ENCODE peak calls at places on chromosome 5, in five cellular contexts. E is CD8-positive, alpha-beta T cell; H is IMR-90; C is MM.1S; R is A549. U is an unnamed sample.
A peak's percentile ranks its signal among the peaks of the same experiment; 100 is the strongest.

GRCh38 chr5:128287740-128288139 is 204.2 kb downstream of the SLC12A2 start:
- DNase-seq in H (no peak), C (no peak), E (no peak), R (no peak), U (no peak)

GRCh38 chr5:85868070-85868469 is 749.7 kb upstream of the COX7C start:
- DNase-seq in E (no peak), H (no peak), C (no peak), R (no peak), U (no peak)

GRCh38 chr5:113204525-113205161 is 228.0 kb downstream of the DCP2 start:
- DNase-seq in H (peak; percentile 64), E (no peak), R (no peak), C (no peak), U (no peak)

GRCh38 chr5:1550287-1551076 is 26.7 kb upstream of the LPCAT1 start:
- DNase-seq in E (peak; percentile 32), C (no peak), R (no peak), H (no peak), U (no peak)

GRCh38 chr5:155402927-155403645 is 389.5 kb downstream of the KIF4B start:
- DNase-seq in R (no peak), E (no peak), H (no peak), C (no peak), U (no peak)

GRCh38 chr5:135233477-135233876 is 165.6 kb downstream of the MACROH2A1 start:
- DNase-seq in C (no peak), R (no peak), E (no peak), H (no peak), U (no peak)

GRCh38 chr5:1437876-1438559 is 7.2 kb downstream of the SLC6A3 start:
- DNase-seq in R (no peak), H (no peak), E (peak; percentile 27), C (no peak), U (no peak)

GRCh38 chr5:14829396-14829795 is 42.2 kb downstream of the ANKH start:
- DNase-seq in R (no peak), E (no peak), H (no peak), C (no peak), U (no peak)

GRCh38 chr5:77812926-77813589 is 36.9 kb upstream of the TBCA start:
- DNase-seq in H (no peak), C (no peak), E (no peak), R (no peak), U (no peak)

GRCh38 chr5:141430332-141431113 is at the start of gene PCDHGA12:
- DNase-seq in E (no peak), R (peak; percentile 21), C (peak; percentile 86), H (peak; percentile 87), U (no peak)

GRCh38 chr5:59673438-59674058 is 220.0 kb downstream of the PDE4D start:
- DNase-seq in H (peak; percentile 49), R (peak; percentile 14), C (peak; percentile 73), E (no peak), U (no peak)

GRCh38 chr5:167582916-167583315 is 708.5 kb upstream of the WWC1 start:
- DNase-seq in C (no peak), H (peak; percentile 26), R (no peak), E (no peak), U (no peak)

GRCh38 chr5:155087036-155087435 is 73.5 kb downstream of the KIF4B start:
- DNase-seq in C (no peak), R (no peak), H (peak; percentile 42), E (no peak), U (no peak)

GRCh38 chr5:131303537-131303936 is 39.7 kb downstream of the CDC42SE2 start:
- DNase-seq in C (no peak), E (no peak), H (peak; percentile 74), R (no peak), U (no peak)

GRCh38 chr5:139402561-139403158 is 1.2 kb downstream of the SPATA24 start:
- DNase-seq in H (no peak), E (no peak), C (peak; percentile 31), R (peak; percentile 72), U (no peak)

GRCh38 chr5:73115399-73116051 is 4.8 kb upstream of the TMEM171 start:
- DNase-seq in C (no peak), E (no peak), H (peak; percentile 98), R (no peak), U (no peak)

GRCh38 chr5:140054086-140054689 is 11.1 kb upstream of the NRG2 start:
- DNase-seq in E (no peak), R (no peak), H (no peak), C (no peak), U (no peak)

GRCh38 chr5:150945501-150945900 is 40.7 kb upstream of the ZNF300 start:
- DNase-seq in R (no peak), E (no peak), C (no peak), H (peak; percentile 5), U (no peak)
- H3K9me3 ChIP-seq in R (peaks cover 29% of the 10 kb centered on the region), E (peaks cover 14% of the 10 kb centered on the region), C (no peaks in the 10 kb centered on the region), H (peaks cover 32% of the 10 kb centered on the region), U (peaks cover 14% of the 10 kb centered on the region)

GRCh38 chr5:98516701-98517100 is 256.8 kb upstream of the RGMB start:
- DNase-seq in H (no peak), C (no peak), E (no peak), R (no peak), U (no peak)

GRCh38 chr5:98518754-98519153 is 254.7 kb upstream of the RGMB start:
- DNase-seq in C (no peak), R (no peak), E (no peak), H (no peak), U (no peak)

GRCh38 chr5:98517559-98517958 is 255.9 kb upstream of the RGMB start:
- DNase-seq in R (no peak), E (no peak), C (no peak), H (no peak), U (no peak)

GRCh38 chr5:98517967-98518366 is 255.5 kb upstream of the RGMB start:
- DNase-seq in E (no peak), C (no peak), R (no peak), H (no peak), U (no peak)

DNA sequence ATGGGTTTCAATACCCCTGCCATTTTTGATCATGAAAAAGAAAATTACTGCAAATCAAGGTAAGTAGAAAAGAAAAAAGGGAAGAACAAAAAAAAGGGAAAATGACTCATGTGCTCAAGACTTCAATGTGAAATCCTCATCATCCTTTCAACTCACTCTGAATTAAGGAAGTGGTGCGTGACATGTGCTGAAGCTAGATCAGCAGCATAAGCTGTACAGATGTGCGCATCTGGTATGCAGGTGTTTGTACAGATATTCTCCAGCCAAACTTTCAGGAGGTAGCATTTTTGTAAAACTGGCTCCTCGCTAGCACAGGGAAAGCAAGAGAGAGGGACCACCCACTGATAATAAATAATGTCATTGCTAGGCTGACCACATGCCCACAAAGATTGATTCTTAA is 253.9 kb upstream of the RGMB start:
- DNase-seq in C (no peak), H (no peak), R (no peak), E (no peak), U (no peak)
- H3K9me3 ChIP-seq in C (no peaks in the 10 kb centered on the region), H (no peaks in the 10 kb centered on the region), R (no peaks in the 10 kb centered on the region), E (no peaks in the 10 kb centered on the region), U (no peaks in the 10 kb centered on the region)

GRCh38 chr5:23146183-23146582 is 293.0 kb upstream of the CDH12 start:
- DNase-seq in R (no peak), H (no peak), C (no peak), E (no peak), U (no peak)

DNA sequence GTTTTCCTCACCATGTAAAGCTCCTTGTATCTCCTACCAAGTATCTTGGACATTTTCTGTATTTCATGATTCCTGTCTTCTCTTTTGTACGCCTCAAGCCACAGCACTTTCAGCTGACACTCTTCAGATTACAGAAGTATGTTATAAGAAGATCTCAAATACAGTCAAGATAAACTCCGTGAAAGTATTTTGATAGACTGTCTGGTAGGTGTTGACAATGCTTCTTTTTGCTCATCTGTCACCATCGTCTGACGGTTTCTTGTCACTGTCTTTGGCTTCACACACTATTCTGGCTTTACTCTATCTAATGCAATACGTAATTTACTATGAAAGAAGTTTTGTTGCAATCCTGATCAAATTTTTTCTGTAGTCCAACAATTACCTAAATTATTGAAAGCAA is 294.5 kb upstream of the CDH12 start:
- DNase-seq in R (no peak), E (no peak), H (no peak), C (no peak), U (no peak)
- H3K9me3 ChIP-seq in R (peaks cover 4% of the 10 kb centered on the region), E (no peaks in the 10 kb centered on the region), H (peaks cover 12% of the 10 kb centered on the region), C (no peaks in the 10 kb centered on the region), U (no peaks in the 10 kb centered on the region)

DNA sequence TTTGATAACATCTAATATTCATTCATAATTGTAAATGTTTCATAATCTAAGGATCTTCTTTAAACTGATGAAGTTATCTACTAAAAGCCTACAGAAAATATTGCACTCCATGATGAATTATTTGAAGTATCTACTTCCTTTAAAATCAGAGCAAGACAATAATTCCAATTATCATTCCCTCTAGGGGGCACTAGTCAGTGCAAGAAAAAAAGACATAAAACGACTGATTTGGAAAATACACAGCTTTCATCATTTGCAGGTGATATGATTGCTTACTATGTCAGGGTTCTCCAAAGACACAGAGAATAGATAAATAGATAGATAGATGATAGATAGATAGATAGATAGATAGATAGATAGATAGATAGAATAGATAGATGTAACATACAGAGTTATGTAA is 13.5 kb upstream of the GRM6 start:
- DNase-seq in E (no peak), C (no peak), H (no peak), R (no peak), U (no peak)
- H3K9me3 ChIP-seq in E (no peaks in the 10 kb centered on the region), C (no peaks in the 10 kb centered on the region), H (no peaks in the 10 kb centered on the region), R (peaks cover 12% of the 10 kb centered on the region), U (no peaks in the 10 kb centered on the region)

U was measured in T-helper 17 cell.